ENCODE peak calls at places on chromosomes 4 and X, in eight cellular contexts. B is psoas muscle; A is effector memory CD4-positive, alpha-beta T cell; J is pancreas; Q is MM.1S; U is esophagus squamous epithelium; Y is mammary epithelial cell; L is transverse colon. C is an unnamed sample. For H3K4me1 and H3K36me3, the result is how much of the 10 kb centered on the place peaks cover.

GRCh38 chr4:16067515-16067914 is 16.3 kb downstream of the PROM1 start:
- DNase-seq in B (no peak), A (no peak), J (no peak), Q (no peak), U (no peak), Y (peak), L (peak), C (no peak)

GRCh38 chr4:57043304-57044251 is 64.9 kb downstream of the POLR2B start:
- DNase-seq in B (no peak), A (no peak), J (no peak), Q (no peak), U (no peak), Y (no peak), L (no peak), C (no peak)

GRCh38 chr4:147788791-147789190 is 56.9 kb downstream of the ARHGAP10 start:
- DNase-seq in B (no peak), A (no peak), J (no peak), Q (no peak), U (no peak), Y (no peak), L (no peak), C (no peak)

GRCh38 chr4:95428216-95429085 is 120.3 kb downstream of the UNC5C start:
- DNase-seq in B (no peak), A (no peak), J (no peak), Q (no peak), U (no peak), Y (no peak), L (no peak), C (no peak)

GRCh38 chr4:152255437-152255836 is 280.5 kb downstream of the FBXW7 start:
- DNase-seq in B (no peak), A (peak), J (no peak), Q (no peak), U (no peak), Y (no peak), L (no peak), C (no peak)

GRCh38 chr4:158013858-158014257 is 159.0 kb downstream of the GASK1B start:
- DNase-seq in B (no peak), A (no peak), J (no peak), Q (no peak), U (no peak), Y (peak), L (no peak), C (no peak)

GRCh38 chr4:54840992-54841768 is 183.4 kb downstream of the KIT start:
- DNase-seq in B (no peak), A (no peak), J (no peak), Q (no peak), U (no peak), Y (no peak), L (peak), C (no peak)

GRCh38 chr4:80078361-80079092 is 5.5 kb upstream of the ANTXR2 start:
- DNase-seq in B (no peak), A (no peak), J (no peak), Q (no peak), U (no peak), Y (peak), L (no peak), C (no peak)

GRCh38 chr4:17781831-17782287 is 438 bp upstream of the FAM184B start:
- DNase-seq in B (no peak), A (no peak), J (no peak), Q (no peak), U (no peak), Y (no peak), L (no peak), C (no peak)

GRCh38 chr4:148782284-148782683 is 340.1 kb upstream of the NR3C2 start:
- DNase-seq in B (no peak), A (no peak), J (no peak), Q (no peak), U (no peak), Y (no peak), L (no peak), C (no peak)

GRCh38 chr4:75555294-75556164 is at the start of gene ODAPH:
- DNase-seq in B (no peak), A (no peak), J (no peak), Q (peak), U (no peak), Y (peak), L (peak), C (no peak)

GRCh38 chrX:133454525-133455323 is 39.4 kb upstream of the GPC4 start:
- DNase-seq in B (no peak), A (no peak), J (no peak), Q (no peak), U (no peak), Y (no peak), L (no peak), C (no peak)

GRCh38 chrX:68147848-68148247 is 285.4 kb downstream of the OPHN1 start:
- DNase-seq in B (no peak), A (no peak), J (no peak), Q (no peak), U (no peak), Y (no peak), L (no peak), C (no peak)

DNA sequence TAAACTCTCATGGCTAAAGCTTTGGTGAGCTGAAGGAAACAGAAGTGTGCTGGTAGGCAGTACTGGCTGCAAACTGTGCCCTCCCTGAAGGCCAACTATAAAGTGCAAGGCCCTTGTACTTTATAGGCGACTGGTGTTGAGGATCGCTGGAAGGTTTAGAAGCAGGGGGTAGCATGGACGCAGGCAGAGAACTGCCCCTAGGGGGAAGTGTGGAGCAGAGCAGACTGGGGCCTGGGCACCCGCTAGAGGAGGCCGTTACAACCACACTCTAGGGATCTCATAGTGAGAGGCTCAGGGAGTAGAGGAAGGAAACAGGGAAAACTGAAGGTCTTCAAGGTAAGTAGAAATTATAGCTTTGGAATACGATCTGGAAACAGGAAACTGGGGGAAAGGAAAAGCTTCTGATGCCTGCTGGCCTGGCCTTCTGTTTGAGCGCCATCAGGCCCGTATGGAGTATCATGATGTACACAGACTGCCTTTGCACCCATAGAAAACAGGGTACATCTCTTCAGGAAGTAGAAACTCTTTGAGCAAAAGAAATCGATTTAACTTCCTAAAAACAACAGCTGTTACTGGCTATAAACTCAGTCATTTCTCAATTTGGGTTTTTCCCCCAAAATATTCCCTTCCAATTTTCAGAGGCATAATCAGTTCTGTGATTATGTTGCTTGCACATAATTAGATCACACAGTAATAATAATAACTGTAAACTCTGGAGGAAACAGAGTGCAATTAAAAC is 23.9 kb upstream of the TMSB4X start:
- DNase-seq in B (peak), A (peak), J (no peak), Q (no peak), U (no peak), Y (no peak), L (peak), C (no peak)
- H3K4me1 ChIP-seq in B (under half), A (half or more), J (under half), Q (under half), U (under half), Y (under half), L (under half), C (under half)

GRCh38 chr4:168924648-168925047 is 85.4 kb downstream of the CBR4 start:
- DNase-seq in B (no peak), A (no peak), J (no peak), Q (no peak), U (no peak), Y (no peak), L (no peak), C (no peak)

GRCh38 chr4:168920438-168921081 is 89.5 kb downstream of the CBR4 start:
- DNase-seq in B (no peak), A (no peak), J (no peak), Q (no peak), U (no peak), Y (no peak), L (no peak), C (no peak)

GRCh38 chr4:168917150-168917779 is 92.8 kb downstream of the CBR4 start:
- DNase-seq in B (no peak), A (no peak), J (no peak), Q (peak), U (no peak), Y (no peak), L (no peak), C (no peak)

GRCh38 chr4:168923526-168924194 is 86.4 kb downstream of the CBR4 start:
- DNase-seq in B (no peak), A (no peak), J (no peak), Q (peak), U (no peak), Y (peak), L (peak), C (peak)

DNA sequence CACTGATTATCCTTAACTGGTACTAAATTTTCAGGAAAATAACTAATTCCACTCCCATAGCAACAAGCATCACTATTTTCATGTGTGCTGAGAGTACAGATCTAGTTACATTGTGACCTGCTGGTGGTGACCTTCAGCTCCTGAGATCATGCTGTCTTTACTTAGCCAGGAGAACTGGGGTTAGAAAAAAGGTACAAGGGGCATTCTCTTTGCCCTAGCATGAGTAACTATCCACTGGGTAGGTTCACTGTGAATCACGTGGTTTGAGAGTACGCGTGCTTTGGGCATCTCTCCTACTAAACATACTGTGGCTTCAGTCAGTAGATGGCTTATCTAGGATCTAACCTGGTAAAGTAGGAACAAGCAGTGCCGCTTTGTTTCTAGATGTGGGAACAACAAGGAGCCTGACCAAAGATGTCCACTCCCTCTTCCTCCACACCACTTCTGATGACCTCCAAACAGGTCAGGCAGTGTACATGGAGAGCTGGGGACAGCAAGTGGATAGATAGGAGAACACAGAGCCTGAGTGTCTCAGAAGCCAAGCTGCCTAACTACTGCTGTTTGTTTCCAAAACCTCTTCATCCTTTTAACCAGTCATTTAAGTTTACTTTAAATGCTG is 90.2 kb downstream of the CBR4 start:
- DNase-seq in B (no peak), A (no peak), J (no peak), Q (no peak), U (no peak), Y (no peak), L (no peak), C (no peak)
- H3K36me3 ChIP-seq in B (half or more), A (under half), J (under half), Q (under half), U (under half), Y (half or more), L (under half), C (under half)

GRCh38 chr4:118917582-118917981 is 28.9 kb downstream of the SYNPO2 start:
- DNase-seq in B (no peak), A (no peak), J (no peak), Q (no peak), U (no peak), Y (no peak), L (no peak), C (no peak)
- H3K27ac ChIP-seq in B (peak), A (no peak), J (no peak), Q (no peak), U (peak), Y (peak), L (peak), C (no peak)

GRCh38 chr4:118968006-118968405 is 79.4 kb downstream of the SYNPO2 start:
- DNase-seq in B (peak), A (no peak), J (no peak), Q (peak), U (peak), Y (peak), L (peak), C (peak)
- H3K4me1 ChIP-seq in B (under half), A (under half), J (under half), Q (under half), U (under half), Y (under half), L (half or more), C (under half)

GRCh38 chr4:83408958-83409357 is 46.7 kb downstream of the HELQ start:
- DNase-seq in B (no peak), A (no peak), J (no peak), Q (no peak), U (no peak), Y (no peak), L (no peak), C (no peak)

GRCh38 chr4:83417566-83417965 is 38.1 kb downstream of the HELQ start:
- DNase-seq in B (no peak), A (no peak), J (no peak), Q (no peak), U (no peak), Y (no peak), L (no peak), C (no peak)

GRCh38 chr4:83413676-83414075 is 41.9 kb downstream of the HELQ start:
- DNase-seq in B (no peak), A (no peak), J (no peak), Q (no peak), U (no peak), Y (peak), L (no peak), C (no peak)
- H3K36me3 ChIP-seq in B (half or more), A (under half), J (under half), Q (under half), U (under half), Y (under half), L (under half), C (under half)

DNA sequence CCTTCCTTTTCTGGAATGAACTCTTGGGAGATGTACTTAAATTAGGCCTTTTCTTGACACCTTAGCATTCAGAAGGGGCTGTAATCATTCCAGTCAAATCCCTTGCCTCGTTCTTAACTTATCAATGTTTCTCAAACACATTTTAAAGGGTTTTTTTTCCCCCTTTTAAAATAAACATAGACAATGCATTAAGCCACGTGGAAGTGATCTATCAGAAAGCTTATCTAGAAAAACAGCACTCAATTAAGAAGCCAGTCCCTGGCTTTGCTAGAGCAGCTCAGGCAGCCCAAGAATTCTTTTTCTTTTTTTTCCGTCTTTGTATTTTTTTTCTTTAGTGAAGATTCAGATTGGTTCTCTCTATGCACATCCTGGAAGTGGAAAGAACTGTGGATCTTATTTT is 118.2 kb downstream of the PCDH7 start:
- DNase-seq in B (no peak), A (no peak), J (no peak), Q (no peak), U (no peak), Y (no peak), L (no peak), C (no peak)
- H3K27ac ChIP-seq in B (no peak), A (no peak), J (no peak), Q (no peak), U (no peak), Y (no peak), L (no peak), C (no peak)

GRCh38 chr4:106996490-106996889 is 39.6 kb downstream of the DKK2 start:
- DNase-seq in B (no peak), A (no peak), J (no peak), Q (no peak), U (no peak), Y (no peak), L (no peak), C (no peak)
- H3K4me1 ChIP-seq in B (under half), A (under half), J (under half), Q (under half), U (under half), Y (under half), L (under half), C (under half)

C was measured in lung.